ENCODE peak calls at places on chromosomes 4 and X, in six cellular contexts. X is HFF-Myc, B is skeletal muscle cell, R is fibroblast of lung, Z is foreskin fibroblast, H is neural crest cell. O is an unnamed sample.

GRCh38 chr4:148034821-148035220 is 302.9 kb downstream of the ARHGAP10 start:
- DNase-seq in H (no peak), R (no peak), Z (no peak), X (no peak), B (no peak), O (no peak)

GRCh38 chrX:24377195-24377594 is 16.8 kb downstream of the SUPT20HL1 start:
- DNase-seq in R (no peak), X (no peak), H (no peak), B (no peak), Z (no peak), O (no peak)

GRCh38 chrX:42466706-42467105 is 311.3 kb downstream of the PPP1R2C start:
- DNase-seq in X (no peak), Z (no peak), R (no peak), B (no peak), H (no peak), O (peak)

GRCh38 chrX:16185725-16186136 is 18.4 kb downstream of the MAGEB17 start:
- DNase-seq in X (peak), Z (peak), B (peak), H (no peak), R (peak), O (peak)

GRCh38 chr4:2943364-2944090 is 19.7 kb downstream of the NOP14 start:
- DNase-seq in B (no peak), Z (no peak), R (no peak), H (no peak), X (no peak), O (no peak)

GRCh38 chrX:150200820-150201287 is 162.3 kb upstream of the MAMLD1 start:
- DNase-seq in X (peak), R (peak), B (peak), Z (peak), H (no peak), O (no peak)

GRCh38 chrX:49627030-49627777 is 28.4 kb downstream of the GAGE1 start:
- DNase-seq in Z (peak), R (no peak), B (no peak), H (no peak), X (no peak), O (no peak)

GRCh38 chrX:149871940-149872339 is 9.0 kb upstream of the MAGEA8 start:
- DNase-seq in H (no peak), B (no peak), X (no peak), Z (peak), R (no peak), O (no peak)

GRCh38 chr4:1233641-1234277 is 15.2 kb downstream of the CTBP1 start:
- DNase-seq in B (no peak), H (no peak), X (no peak), Z (peak), R (peak), O (no peak)

GRCh38 chrX:55008571-55009358 is 8.6 kb downstream of the APEX2 start:
- DNase-seq in Z (peak), B (no peak), H (no peak), X (peak), R (no peak), O (no peak)

GRCh38 chr4:83109480-83110221 is 4.9 kb downstream of the PLAC8 start:
- DNase-seq in Z (peak), R (no peak), X (no peak), H (peak), B (no peak), O (peak)

GRCh38 chr4:99395595-99396364 is 39.4 kb downstream of the ADH7 start:
- DNase-seq in Z (peak), B (no peak), R (peak), X (no peak), H (no peak), O (no peak)

GRCh38 chrX:20363003-20363674 is 96.4 kb upstream of the RPS6KA3 start:
- DNase-seq in R (no peak), X (no peak), B (peak), H (no peak), Z (no peak), O (no peak)

GRCh38 chrX:47513697-47514085 is 30.7 kb upstream of the ZNF41 start:
- DNase-seq in X (no peak), Z (peak), R (no peak), H (no peak), B (no peak), O (peak)

GRCh38 chr4:153432971-153433752 is 33.0 kb upstream of the TMEM131L start:
- DNase-seq in Z (peak), X (no peak), R (peak), B (no peak), H (no peak), O (no peak)

GRCh38 chr4:2996437-2996836 is 33.1 kb downstream of the GRK4 start:
- DNase-seq in B (no peak), Z (no peak), H (no peak), R (no peak), X (no peak), O (peak)

GRCh38 chr4:8504279-8505007 is 63.9 kb downstream of the TRMT44 start:
- DNase-seq in Z (no peak), B (no peak), R (no peak), H (no peak), X (no peak), O (peak)

GRCh38 chr4:109915385-109916002 is 2.8 kb downstream of the EGF start:
- DNase-seq in R (no peak), H (no peak), B (no peak), X (no peak), Z (no peak), O (no peak)

GRCh38 chr4:1356181-1356998 is 9.4 kb downstream of the UVSSA start:
- DNase-seq in R (peak), H (peak), Z (peak), X (no peak), B (no peak), O (no peak)

GRCh38 chrX:619812-620493 is 10.6 kb upstream of the SHOX start:
- DNase-seq in Z (peak), X (no peak), R (no peak), H (no peak), B (no peak), O (no peak)

GRCh38 chr4:8215001-8215427 is 15.9 kb downstream of the SH3TC1 start:
- DNase-seq in R (peak), B (peak), Z (peak), H (no peak), X (no peak), O (no peak)

GRCh38 chrX:53681661-53682060 is 4.9 kb downstream of the HUWE1 start:
- DNase-seq in Z (peak), H (no peak), X (no peak), R (peak), B (no peak), O (no peak)

GRCh38 chr4:53633608-53634007 is 42.3 kb upstream of the LNX1 start:
- DNase-seq in Z (peak), X (no peak), B (peak), R (peak), H (no peak), O (no peak)

GRCh38 chrX:30888526-30889146 is 418 bp downstream of the TAB3 start:
- DNase-seq in H (peak), X (no peak), R (peak), Z (peak), B (no peak), O (no peak)

GRCh38 chr4:2484169-2484568 is 15.3 kb downstream of the RNF4 start:
- DNase-seq in X (no peak), B (no peak), H (no peak), R (no peak), Z (no peak), O (no peak)

GRCh38 chr4:186912606-186913005 is 188.9 kb upstream of the FAT1 start:
- DNase-seq in B (no peak), X (no peak), R (no peak), Z (no peak), H (no peak), O (no peak)

GRCh38 chr4:140092094-140092820 is 61.7 kb downstream of the MAML3 start:
- DNase-seq in B (no peak), H (no peak), X (no peak), Z (no peak), R (no peak), O (peak)

GRCh38 chr4:80197601-80198444 is 520 bp downstream of the PRDM8 start:
- DNase-seq in B (no peak), R (no peak), Z (peak), X (no peak), H (no peak), O (peak)

GRCh38 chr4:47065099-47065498 is 33.7 kb downstream of the GABRB1 start:
- DNase-seq in X (no peak), Z (no peak), R (peak), H (no peak), B (no peak), O (no peak)

GRCh38 chrX:114800719-114801118 is 216.7 kb downstream of the IL13RA2 start:
- DNase-seq in R (peak), X (peak), B (peak), Z (peak), H (no peak), O (no peak)

GRCh38 chr4:123833156-123833555 is 436.6 kb downstream of the SPRY1 start:
- DNase-seq in Z (no peak), B (no peak), H (no peak), R (no peak), X (no peak), O (no peak)

GRCh38 chr4:83490876-83491450 is 6.1 kb upstream of the ABRAXAS1 start:
- DNase-seq in H (no peak), Z (peak), B (no peak), X (peak), R (peak), O (no peak)

GRCh38 chrX:96685205-96686099 is 810 bp downstream of the DIAPH2 start:
- DNase-seq in B (no peak), H (peak), Z (peak), X (no peak), R (peak), O (no peak)

GRCh38 chr4:127155121-127155520 is 477.6 kb upstream of the INTU start:
- DNase-seq in H (no peak), Z (no peak), B (no peak), X (no peak), R (no peak), O (no peak)

GRCh38 chrX:29948653-29949052 is 266.7 kb upstream of the MAGEB2 start:
- DNase-seq in H (no peak), B (peak), X (no peak), R (peak), Z (no peak), O (no peak)

O was measured in NCI-H2227 treated with DMSO at 0.1 percent for 48 hours.